ENCODE peak calls at places on chromosomes 6 and 20, in six cellular contexts. F, M, K, T, L and E are unnamed samples.
A peak's percentile ranks its signal among the peaks of the same experiment; 100 is the strongest.

GRCh38 chr20:23517719-23518118 is 26.8 kb downstream of the CST8 start:
- DNase-seq in T (no peak), F (no peak), M (no peak), K (no peak), L (no peak), E (no peak)

GRCh38 chr6:50817638-50817950 is 1.1 kb upstream of the TFAP2B start:
- DNase-seq in K (no peak), M (no peak), T (no peak), L (no peak), F (no peak), E (no peak)

GRCh38 chr6:33215761-33216649 is 7.7 kb downstream of the RING1 start:
- DNase-seq in M (no peak), L (peak; percentile 35), T (no peak), F (no peak), K (no peak), E (no peak)

GRCh38 chr6:115947964-115948541 is 112.6 kb downstream of the FRK start:
- DNase-seq in K (no peak), L (no peak), M (no peak), T (no peak), F (no peak), E (no peak)

GRCh38 chr6:16722616-16723015 is 38.6 kb downstream of the ATXN1 start:
- DNase-seq in L (no peak), K (no peak), M (no peak), T (no peak), F (peak; percentile 85), E (no peak)

GRCh38 chr20:62928246-62928939 is 2.1 kb upstream of the DIDO1 start:
- DNase-seq in M (no peak), L (peak; percentile 54), T (no peak), K (peak; percentile 77), F (no peak), E (no peak)

GRCh38 chr6:111958534-111958933 is 85.3 kb upstream of the FYN start:
- DNase-seq in M (no peak), T (no peak), F (no peak), K (no peak), L (no peak), E (no peak)

GRCh38 chr20:33663161-33664084 is 1.3 kb downstream of the C20orf144 start:
- DNase-seq in L (peak; percentile 89), T (peak; percentile 68), K (peak; percentile 99), M (peak; percentile 66), F (peak; percentile 49), E (peak; percentile 92)

GRCh38 chr20:36407196-36407733 is 101.1 kb downstream of the DLGAP4 start:
- DNase-seq in T (no peak), L (no peak), K (no peak), F (peak; percentile 62), M (no peak), E (no peak)

DNA sequence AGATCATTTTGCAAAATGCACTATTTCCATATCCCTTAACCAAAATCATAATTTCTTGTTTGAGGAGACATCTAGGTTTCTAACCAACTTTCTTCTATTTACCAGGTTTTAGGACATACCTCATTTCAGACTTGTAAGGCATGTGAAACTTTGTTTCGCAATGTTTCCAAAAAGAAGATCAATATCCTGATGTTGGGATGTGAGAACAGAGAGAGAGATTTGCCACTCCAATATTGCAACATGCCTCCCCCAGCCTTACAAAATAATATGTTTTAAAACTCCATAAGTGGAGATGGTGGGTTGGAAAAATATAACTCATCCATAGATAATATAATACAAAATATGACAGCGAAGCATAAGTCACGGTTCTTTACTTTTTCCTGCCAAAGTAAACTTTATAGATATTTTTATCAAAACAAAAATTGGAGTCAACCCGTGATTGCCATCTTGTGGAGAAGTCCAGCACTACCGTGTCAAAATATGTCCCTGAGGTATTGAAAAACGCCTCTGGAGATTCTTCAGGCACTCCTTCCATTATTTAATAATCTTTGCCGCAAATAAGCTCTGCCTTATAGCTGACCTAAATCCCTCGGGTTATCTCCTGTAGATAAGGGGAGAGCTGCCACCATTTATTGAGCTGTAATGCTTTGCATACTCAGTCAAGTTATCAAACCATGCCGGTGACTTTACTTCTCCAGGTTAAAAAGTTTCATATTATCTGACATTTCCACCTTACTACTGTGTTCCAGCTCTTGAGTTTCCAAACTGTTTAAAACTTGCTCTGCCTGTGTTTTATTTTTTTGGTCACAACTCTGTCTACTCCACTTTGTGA is 534.2 kb downstream of the HACE1 start:
- DNase-seq in L (no peak), T (peak; percentile 14), F (peak; percentile 15), M (peak; percentile 72), K (no peak), E (peak; percentile 14)
- TF ChIP-seq CTCF in L (peak; percentile 50), T (peak; percentile 44), F (peak; percentile 51), M (peak; percentile 53), K (peak; percentile 21), E (peak; percentile 47)

GRCh38 chr20:41538810-41539596 is 79.2 kb downstream of the CHD6 start:
- DNase-seq in K (no peak), T (no peak), L (no peak), M (no peak), F (no peak), E (no peak)

GRCh38 chr20:41544472-41544871 is 73.7 kb downstream of the CHD6 start:
- DNase-seq in K (no peak), M (no peak), L (no peak), T (no peak), F (no peak), E (no peak)

GRCh38 chr20:41537865-41538264 is 80.3 kb downstream of the CHD6 start:
- DNase-seq in F (no peak), M (no peak), K (no peak), L (no peak), T (no peak), E (no peak)

GRCh38 chr20:41540916-41541315 is 77.3 kb downstream of the CHD6 start:
- DNase-seq in K (no peak), L (no peak), F (no peak), M (no peak), T (no peak), E (no peak)

GRCh38 chr20:41540459-41540858 is 77.7 kb downstream of the CHD6 start:
- DNase-seq in M (no peak), F (no peak), L (no peak), T (no peak), K (no peak), E (no peak)
- TF ChIP-seq CTCF in M (no peak), F (no peak), L (no peak), T (no peak), K (no peak), E (no peak)

DNA sequence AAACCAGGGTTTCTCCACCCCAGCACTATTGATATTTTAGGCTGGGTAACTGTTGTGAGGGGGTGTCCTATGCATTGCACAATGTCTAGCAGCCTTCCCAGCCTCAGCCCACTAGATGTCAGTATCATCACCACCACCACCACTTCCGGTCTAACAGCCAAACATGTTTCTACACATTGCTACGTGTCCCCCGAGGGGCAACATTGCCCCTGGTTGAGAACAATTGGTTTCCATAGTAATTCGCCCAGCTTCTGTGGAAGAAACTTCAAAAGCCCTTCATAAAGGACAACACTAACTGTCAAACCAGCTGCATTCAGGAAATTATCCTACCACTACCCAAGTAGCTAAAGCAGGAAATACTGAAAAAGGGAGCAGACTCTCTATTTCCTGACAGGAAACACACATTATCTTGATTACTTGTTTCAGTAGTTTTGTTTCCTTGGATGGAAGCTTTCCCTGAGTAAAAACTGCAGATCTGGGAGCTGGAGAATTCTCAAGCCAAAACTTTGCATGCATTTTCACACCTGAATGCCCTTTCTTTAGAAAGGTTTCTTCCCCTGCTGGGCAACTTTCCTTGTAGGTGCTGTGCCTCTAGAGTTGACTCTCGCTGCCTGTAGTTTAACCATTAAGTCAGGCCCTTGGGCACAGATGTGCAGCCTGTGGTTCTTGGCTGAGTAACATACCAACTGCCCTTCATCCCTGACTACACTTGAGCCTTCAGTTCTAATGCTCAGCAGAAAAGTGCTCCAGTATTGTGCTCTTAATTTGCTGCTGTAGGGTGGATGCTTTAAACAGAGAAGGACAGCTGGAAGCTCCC is 23.6 kb downstream of the PKHD1 start:
- DNase-seq in T (peak; percentile 36), M (peak; percentile 40), K (no peak), F (peak; percentile 69), L (no peak), E (peak; percentile 48)
- TF ChIP-seq CTCF in T (no peak), M (no peak), K (no peak), F (peak; percentile 57), L (no peak), E (peak; percentile 10)

DNA sequence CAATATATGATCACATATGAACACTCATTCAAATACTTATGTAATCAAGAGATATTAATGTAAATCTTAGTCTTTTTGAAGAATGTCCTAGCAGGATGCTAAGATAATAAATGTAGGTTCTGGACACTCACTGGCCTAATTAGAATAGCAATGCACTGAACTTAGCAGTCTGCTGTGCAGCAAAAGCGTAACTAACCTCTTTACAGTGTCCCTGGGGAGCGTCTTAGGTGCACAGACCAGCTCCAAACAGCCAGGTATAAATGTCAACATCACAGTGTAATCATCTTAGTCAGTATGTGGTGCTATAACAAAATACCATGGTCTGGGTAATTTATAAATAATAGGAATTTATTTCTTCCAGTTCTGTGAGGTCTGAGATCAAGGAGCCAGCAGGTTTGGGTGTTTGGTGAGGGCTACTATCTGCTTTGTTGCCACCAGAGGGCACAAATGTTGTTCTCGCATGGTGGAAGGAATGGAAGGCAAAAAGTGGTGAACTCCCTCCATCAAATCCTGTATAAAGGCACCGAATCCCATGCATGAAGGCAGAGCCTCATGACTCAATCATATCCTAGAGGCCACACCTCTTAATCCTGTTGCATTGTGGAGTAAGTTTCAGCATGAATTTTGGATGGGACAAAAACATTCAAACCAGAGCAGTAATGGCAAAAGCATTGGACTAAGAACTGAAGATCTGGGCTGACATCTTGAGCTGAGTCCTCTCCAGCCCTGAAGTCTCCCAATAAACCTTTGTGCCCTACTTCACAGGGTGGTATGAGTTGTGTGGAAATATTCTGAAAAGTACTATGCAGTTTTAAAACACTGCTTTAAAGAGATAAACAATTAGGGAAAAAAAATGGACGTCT is 41.8 kb upstream of the FOXO3 start:
- DNase-seq in L (no peak), M (peak; percentile 48), F (peak; percentile 56), T (peak; percentile 42), K (no peak), E (peak; percentile 28)
- TF ChIP-seq CTCF in L (no peak), M (peak; percentile 20), F (peak; percentile 54), T (peak; percentile 46), K (no peak), E (peak; percentile 32)